ENCODE peak calls at places on chromosomes 7 and 10, in ten cellular contexts. P is right atrium auricular region, E is heart left ventricle, W is lower lobe of right lung, G is left ventricle myocardium inferior, Y is RWPE1, M is esophagus squamous epithelium, T is AG04450, X is cardiac muscle cell, F is sigmoid colon. Z is an unnamed sample.
A peak's percentile ranks its signal among the peaks of the same experiment; 100 is the strongest.

GRCh38 chr10:74746813-74747212 is 79.6 kb upstream of the KAT6B start:
- DNase-seq in P (peak; percentile 26), E (no peak), W (no peak), G (no peak), Y (no peak), M (no peak), T (no peak), X (no peak), F (no peak), Z (no peak)

GRCh38 chr10:43679509-43679908 is 30.8 kb upstream of the ZNF32 start:
- DNase-seq in P (no peak), E (no peak), W (peak; percentile 91), G (peak; percentile 80), Y (no peak), M (no peak), T (no peak), X (no peak), F (peak; percentile 92), Z (peak; percentile 78)

GRCh38 chr10:124145109-124145860 is 51.9 kb upstream of the CHST15 start:
- DNase-seq in P (peak; percentile 81), E (peak; percentile 80), W (peak; percentile 77), G (peak; percentile 48), Y (no peak), M (no peak), T (no peak), X (no peak), F (peak; percentile 85), Z (no peak)

GRCh38 chr10:70369498-70370018 is 12.9 kb downstream of the LRRC20 start:
- DNase-seq in P (no peak), E (no peak), W (no peak), G (no peak), Y (no peak), M (no peak), T (no peak), X (peak; percentile 15), F (no peak), Z (no peak)

GRCh38 chr7:33781796-33782195 is 123.5 kb upstream of the BMPER start:
- DNase-seq in P (no peak), E (no peak), W (no peak), G (no peak), Y (no peak), M (no peak), T (no peak), X (no peak), F (no peak), Z (no peak)

GRCh38 chr7:69599879-69600764 is 1.8 kb downstream of the AUTS2 start:
- DNase-seq in P (no peak), E (peak; percentile 65), W (no peak), G (no peak), Y (no peak), M (no peak), T (no peak), X (peak; percentile 20), F (no peak), Z (peak; percentile 58)

GRCh38 chr10:104349623-104350142 is 4.0 kb upstream of the CFAP58 start:
- DNase-seq in P (no peak), E (no peak), W (no peak), G (no peak), Y (peak; percentile 83), M (no peak), T (no peak), X (no peak), F (no peak), Z (no peak)

GRCh38 chr10:122516733-122517132 is 43.8 kb upstream of the DMBT1 start:
- DNase-seq in P (no peak), E (no peak), W (no peak), G (no peak), Y (no peak), M (no peak), T (no peak), X (no peak), F (no peak), Z (peak; percentile 28)

GRCh38 chr7:140003913-140004382 is 58.8 kb downstream of the PARP12 start:
- DNase-seq in P (no peak), E (no peak), W (no peak), G (no peak), Y (peak; percentile 42), M (no peak), T (peak; percentile 56), X (peak; percentile 71), F (no peak), Z (no peak)

GRCh38 chr10:83373659-83374058 is 765.6 kb upstream of the GHITM start:
- DNase-seq in P (no peak), E (no peak), W (no peak), G (no peak), Y (no peak), M (no peak), T (no peak), X (peak; percentile 25), F (no peak), Z (no peak)

GRCh38 chr7:45159296-45159695 is 1.7 kb downstream of the RAMP3 start:
- DNase-seq in P (no peak), E (no peak), W (no peak), G (no peak), Y (no peak), M (no peak), T (no peak), X (no peak), F (peak; percentile 37), Z (no peak)

GRCh38 chr7:964401-965231 is 10.1 kb upstream of the ADAP1 start:
- DNase-seq in P (peak; percentile 79), E (peak; percentile 62), W (peak; percentile 44), G (peak; percentile 52), Y (no peak), M (no peak), T (no peak), X (peak; percentile 89), F (peak; percentile 91), Z (no peak)

DNA sequence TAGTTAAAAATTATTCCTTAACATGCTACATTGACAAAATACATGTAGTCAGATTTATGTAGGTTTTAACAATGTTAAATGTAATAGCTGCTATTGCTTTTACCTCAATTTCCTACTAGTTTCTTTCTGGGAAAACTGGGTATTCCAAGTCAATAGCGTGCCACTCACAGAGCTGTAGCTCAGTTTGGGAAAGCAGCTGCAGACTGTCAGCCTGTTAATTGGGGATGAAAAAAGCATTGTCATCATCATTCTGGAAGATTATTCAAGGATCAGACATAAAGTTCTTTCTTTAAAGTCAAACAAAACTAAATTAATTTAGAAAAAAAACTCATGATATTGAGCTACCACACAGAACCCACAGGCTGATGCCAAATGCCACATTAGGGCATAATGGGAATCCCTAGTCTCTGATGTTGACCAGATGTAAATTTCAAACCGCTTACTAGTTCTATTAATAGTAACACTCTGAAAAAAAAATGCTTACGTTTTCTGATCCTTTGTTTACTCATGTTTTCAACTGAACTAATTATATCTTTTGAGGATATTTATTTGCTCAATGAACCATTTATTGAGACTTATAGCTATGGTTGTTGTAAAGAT is 19.6 kb upstream of the AGMO start:
- DNase-seq in P (no peak), E (no peak), W (no peak), G (no peak), Y (no peak), M (no peak), T (no peak), X (no peak), F (no peak), Z (no peak)
- H3K27ac ChIP-seq in P (no peak overlapping the region), E (no peak overlapping the region), W (no peak overlapping the region), G (peak overlapping the region; percentile 21), Y (no peak overlapping the region), M (no peak overlapping the region), T (no peak overlapping the region), X (no peak overlapping the region), F (peak overlapping the region; percentile 49), Z (no peak overlapping the region)

DNA sequence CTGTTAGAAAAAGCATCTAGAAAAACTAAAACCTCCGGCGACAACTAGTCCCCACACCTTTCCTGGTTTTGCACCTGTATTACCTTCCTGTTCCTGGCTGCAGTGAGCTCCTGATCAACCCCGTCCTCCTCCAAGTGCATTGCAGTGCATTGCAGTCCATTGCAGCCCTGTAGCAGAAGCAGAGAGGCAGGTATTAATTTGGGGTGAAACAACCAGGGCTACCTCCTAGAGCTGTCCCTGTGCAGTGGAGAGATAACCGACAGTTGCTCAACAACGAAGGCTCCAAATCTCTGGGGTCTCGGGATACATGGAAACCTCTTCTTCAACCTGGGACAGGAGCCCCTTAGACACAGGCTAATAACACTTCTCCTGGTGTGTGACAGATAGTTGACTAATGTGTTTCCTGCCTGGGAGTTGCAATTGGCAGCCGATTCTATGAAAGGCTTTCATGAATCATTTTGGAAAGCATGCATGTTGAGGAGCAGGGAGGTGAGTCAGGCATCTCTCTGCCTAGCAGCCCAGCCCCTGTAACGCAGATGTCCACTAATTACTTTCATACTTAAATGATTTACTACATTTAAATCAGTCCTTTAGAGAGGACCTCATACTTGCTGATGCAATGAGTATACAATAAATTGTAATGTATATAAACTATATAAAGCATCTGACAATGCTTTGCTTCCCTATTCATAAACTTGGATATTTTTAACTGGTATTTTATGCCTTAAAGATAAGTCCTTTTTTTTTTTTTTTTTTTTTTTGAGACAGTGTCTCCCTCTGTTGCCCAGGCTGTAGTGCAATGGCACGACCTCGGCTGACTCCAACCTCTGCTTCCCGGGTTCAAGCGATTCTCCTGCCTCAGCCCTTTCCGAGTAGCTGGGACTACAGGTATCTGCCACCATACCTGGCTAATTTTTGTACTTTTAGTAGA is 59.0 kb downstream of the PRR15 start:
- DNase-seq in P (no peak), E (no peak), W (no peak), G (no peak), Y (peak; percentile 99), M (no peak), T (peak; percentile 63), X (no peak), F (no peak), Z (no peak)
- H3K27ac ChIP-seq in P (no peak overlapping the region), E (no peak overlapping the region), W (no peak overlapping the region), G (no peak overlapping the region), Y (peak overlapping the region; percentile 92), M (no peak overlapping the region), T (peak overlapping the region; percentile 22), X (no peak overlapping the region), F (no peak overlapping the region), Z (no peak overlapping the region)

GRCh38 chr7:19957664-19958063 is 184.2 kb upstream of the TMEM196 start:
- DNase-seq in P (no peak), E (no peak), W (no peak), G (no peak), Y (peak; percentile 22), M (no peak), T (no peak), X (no peak), F (no peak), Z (no peak)

GRCh38 chr7:19964198-19964597 is 190.8 kb upstream of the TMEM196 start:
- DNase-seq in P (no peak), E (no peak), W (no peak), G (no peak), Y (no peak), M (no peak), T (no peak), X (no peak), F (no peak), Z (no peak)

GRCh38 chr7:19963695-19964094 is 190.3 kb upstream of the TMEM196 start:
- DNase-seq in P (no peak), E (no peak), W (no peak), G (no peak), Y (no peak), M (no peak), T (no peak), X (no peak), F (no peak), Z (no peak)

GRCh38 chr7:19958309-19958896 is 185.0 kb upstream of the TMEM196 start:
- DNase-seq in P (no peak), E (no peak), W (no peak), G (no peak), Y (peak; percentile 84), M (no peak), T (no peak), X (no peak), F (no peak), Z (no peak)
- H3K27ac ChIP-seq in P (no peak overlapping the region), E (no peak overlapping the region), W (no peak overlapping the region), G (no peak overlapping the region), Y (peak overlapping the region; percentile 83), M (no peak overlapping the region), T (no peak overlapping the region), X (no peak overlapping the region), F (no peak overlapping the region), Z (no peak overlapping the region)

GRCh38 chr10:93806882-93807281 is 49.1 kb downstream of the LGI1 start:
- DNase-seq in P (peak; percentile 63), E (no peak), W (no peak), G (no peak), Y (no peak), M (no peak), T (no peak), X (no peak), F (no peak), Z (no peak)
- H3K27ac ChIP-seq in P (no peak overlapping the region), E (no peak overlapping the region), W (no peak overlapping the region), G (no peak overlapping the region), Y (no peak overlapping the region), M (no peak overlapping the region), T (no peak overlapping the region), X (no peak overlapping the region), F (no peak overlapping the region), Z (no peak overlapping the region)

Z was measured in substantia nigra.